ENCODE peak calls at places on chromosome 18, in eight cellular contexts. O is foreskin fibroblast; M is body of pancreas; F is activated CD8-positive, alpha-beta T cell treated with anti-CD3 and anti-CD28 coated beads for 36 hours; D is glutamatergic neuron; K is activated B cell treated with CpG ODN at 0.5 μM for 24 hours; S is CD4-positive, alpha-beta T cell; N is fibroblast of lung. X is an unnamed sample.

GRCh38 chr18:42112657-42113420 is 157.8 kb downstream of the PIK3C3 start:
- DNase-seq in O (no peak), M (no peak), F (no peak), D (no peak), K (no peak), S (no peak), N (peak), X (no peak)

GRCh38 chr18:26771524-26771923 is 94.0 kb downstream of the AQP4 start:
- DNase-seq in O (no peak), M (peak), F (no peak), D (no peak), K (no peak), S (no peak), N (no peak), X (no peak)

GRCh38 chr18:55522011-55522410 is 66.0 kb downstream of the TCF4 start:
- DNase-seq in O (no peak), M (no peak), F (peak), D (peak), K (no peak), S (no peak), N (no peak), X (no peak)

GRCh38 chr18:34543356-34543755 is 166.7 kb upstream of the DTNA start:
- DNase-seq in O (no peak), M (peak), F (no peak), D (no peak), K (no peak), S (no peak), N (no peak), X (no peak)

GRCh38 chr18:10242922-10243680 is 211.3 kb upstream of the APCDD1 start:
- DNase-seq in O (no peak), M (no peak), F (no peak), D (no peak), K (no peak), S (no peak), N (no peak), X (no peak)

GRCh38 chr18:69843047-69843446 is 104.6 kb downstream of the CD226 start:
- DNase-seq in O (no peak), M (no peak), F (no peak), D (no peak), K (no peak), S (no peak), N (no peak), X (no peak)

GRCh38 chr18:79845164-79845563 is 47.4 kb downstream of the KCNG2 start:
- DNase-seq in O (no peak), M (no peak), F (no peak), D (no peak), K (no peak), S (no peak), N (no peak), X (no peak)

GRCh38 chr18:10377956-10378355 is 76.5 kb upstream of the APCDD1 start:
- DNase-seq in O (peak), M (no peak), F (no peak), D (no peak), K (no peak), S (no peak), N (peak), X (no peak)

GRCh38 chr18:2958819-2959298 is 54.1 kb downstream of the LPIN2 start:
- DNase-seq in O (no peak), M (no peak), F (peak), D (no peak), K (no peak), S (no peak), N (peak), X (no peak)

GRCh38 chr18:76348267-76349066 is 146.6 kb downstream of the ZNF516 start:
- DNase-seq in O (no peak), M (peak), F (no peak), D (no peak), K (no peak), S (no peak), N (no peak), X (no peak)

GRCh38 chr18:58208207-58208944 is 164.3 kb downstream of the NEDD4L start:
- DNase-seq in O (no peak), M (no peak), F (no peak), D (no peak), K (no peak), S (no peak), N (peak), X (no peak)

GRCh38 chr18:48787523-48788151 is 163.1 kb downstream of the SMAD7 start:
- DNase-seq in O (no peak), M (no peak), F (no peak), D (peak), K (no peak), S (no peak), N (peak), X (no peak)

GRCh38 chr18:59748628-59749360 is 51.6 kb upstream of the CCBE1 start:
- DNase-seq in O (peak), M (no peak), F (no peak), D (no peak), K (no peak), S (no peak), N (peak), X (no peak)

GRCh38 chr18:54774423-54774822 is 53.9 kb upstream of the RAB27B start:
- DNase-seq in O (no peak), M (no peak), F (no peak), D (no peak), K (no peak), S (no peak), N (peak), X (no peak)

GRCh38 chr18:58891753-58892152 is 27.1 kb downstream of the ZNF532 start:
- DNase-seq in O (no peak), M (no peak), F (no peak), D (no peak), K (no peak), S (no peak), N (no peak), X (no peak)

GRCh38 chr18:8286303-8286702 is 322.9 kb upstream of the RAB12 start:
- DNase-seq in O (no peak), M (peak), F (no peak), D (no peak), K (no peak), S (no peak), N (peak), X (no peak)

GRCh38 chr18:5503740-5504139 is 40.1 kb downstream of the EPB41L3 start:
- DNase-seq in O (no peak), M (no peak), F (no peak), D (no peak), K (no peak), S (no peak), N (no peak), X (no peak)

GRCh38 chr18:58427321-58427720 is 201.6 kb downstream of the ALPK2 start:
- DNase-seq in O (no peak), M (no peak), F (no peak), D (no peak), K (no peak), S (no peak), N (no peak), X (no peak)

GRCh38 chr18:48674198-48674721 is 135.4 kb downstream of the CTIF start:
- DNase-seq in O (peak), M (no peak), F (no peak), D (no peak), K (no peak), S (no peak), N (peak), X (peak)

GRCh38 chr18:42038936-42039335 is 83.9 kb downstream of the PIK3C3 start:
- DNase-seq in O (peak), M (peak), F (no peak), D (no peak), K (no peak), S (no peak), N (peak), X (no peak)

GRCh38 chr18:55586841-55587240 is 1.2 kb downstream of the TCF4 start:
- DNase-seq in O (peak), M (no peak), F (no peak), D (no peak), K (no peak), S (no peak), N (peak), X (no peak)

GRCh38 chr18:58988595-58988994 is 123.9 kb downstream of the ZNF532 start:
- DNase-seq in O (no peak), M (no peak), F (no peak), D (no peak), K (no peak), S (no peak), N (peak), X (peak)

GRCh38 chr18:48762022-48762421 is 188.7 kb downstream of the SMAD7 start:
- DNase-seq in O (no peak), M (no peak), F (no peak), D (no peak), K (no peak), S (no peak), N (no peak), X (no peak)

GRCh38 chr18:36379426-36379984 is 82.0 kb downstream of the FHOD3 start:
- DNase-seq in O (no peak), M (no peak), F (no peak), D (no peak), K (no peak), S (no peak), N (no peak), X (no peak)

GRCh38 chr18:44689736-44690135 is 9.0 kb downstream of the SETBP1 start:
- DNase-seq in O (no peak), M (no peak), F (no peak), D (no peak), K (no peak), S (no peak), N (no peak), X (no peak)

GRCh38 chr18:58640891-58641610 is 12.2 kb upstream of the ALPK2 start:
- DNase-seq in O (no peak), M (no peak), F (no peak), D (no peak), K (no peak), S (no peak), N (no peak), X (no peak)

GRCh38 chr18:64707052-64707451 is 558.2 kb upstream of the LINC00305 start:
- DNase-seq in O (no peak), M (no peak), F (no peak), D (no peak), K (no peak), S (no peak), N (no peak), X (no peak)

GRCh38 chr18:57787068-57787682 is 15.9 kb downstream of the ATP8B1 start:
- DNase-seq in O (no peak), M (no peak), F (no peak), D (no peak), K (no peak), S (no peak), N (no peak), X (no peak)

GRCh38 chr18:11368020-11368419 is 218.7 kb upstream of the PIEZO2 start:
- DNase-seq in O (peak), M (no peak), F (no peak), D (no peak), K (no peak), S (no peak), N (no peak), X (no peak)

GRCh38 chr18:27661320-27662049 is 476.4 kb upstream of the CHST9 start:
- DNase-seq in O (no peak), M (peak), F (no peak), D (no peak), K (no peak), S (no peak), N (no peak), X (no peak)

DNA sequence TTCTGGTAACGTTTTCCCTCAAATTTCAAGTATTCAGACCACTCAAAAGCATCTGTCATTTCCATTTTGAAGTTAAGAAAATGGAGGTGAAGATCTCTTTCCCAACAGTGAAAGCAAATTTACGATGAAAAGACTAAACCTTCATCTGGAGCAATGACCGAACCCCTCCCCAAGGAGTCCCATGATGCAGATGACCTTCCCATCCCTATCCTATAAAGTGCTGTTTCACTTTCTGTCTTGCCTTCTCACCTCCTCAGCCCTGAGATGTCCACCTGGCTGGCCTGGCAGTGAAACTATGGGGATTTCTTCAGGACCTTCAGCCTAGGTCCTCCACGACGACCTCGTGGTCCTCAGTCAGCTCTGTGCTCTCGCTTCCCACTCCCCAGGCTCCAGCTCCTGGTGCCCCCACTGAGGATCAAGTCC is 925 bp upstream of the NPC1 start:
- DNase-seq in O (no peak), M (peak), F (no peak), D (no peak), K (no peak), S (no peak), N (no peak), X (no peak)
- TF ChIP-seq CTCF in O (no peak), M (no peak), F (no peak), D (peak), K (no peak), S (peak), N (no peak), X (no peak)

GRCh38 chr18:24271381-24272331 is 126.0 kb downstream of the OSBPL1A start:
- DNase-seq in O (peak), M (peak), F (peak), D (peak), K (peak), S (no peak), N (peak), X (peak)
- TF ChIP-seq CTCF in O (peak), M (peak), F (no peak), D (no peak), K (no peak), S (no peak), N (no peak), X (no peak)

GRCh38 chr18:74819433-74820059 is 221.9 kb downstream of the ZNF407 start:
- DNase-seq in O (no peak), M (no peak), F (peak), D (peak), K (no peak), S (no peak), N (no peak), X (no peak)
- TF ChIP-seq CTCF in O (peak), M (no peak), F (peak), D (peak), K (no peak), S (no peak), N (no peak), X (no peak)

GRCh38 chr18:63017977-63018376 is 301.6 kb downstream of the BCL2 start:
- DNase-seq in O (no peak), M (no peak), F (no peak), D (no peak), K (no peak), S (no peak), N (no peak), X (no peak)

GRCh38 chr18:63025251-63025710 is 294.3 kb downstream of the BCL2 start:
- DNase-seq in O (no peak), M (peak), F (peak), D (peak), K (no peak), S (no peak), N (no peak), X (no peak)

GRCh38 chr18:63028380-63028779 is 291.2 kb downstream of the BCL2 start:
- DNase-seq in O (no peak), M (no peak), F (no peak), D (no peak), K (no peak), S (no peak), N (no peak), X (no peak)

GRCh38 chr18:63022429-63023022 is 297.0 kb downstream of the BCL2 start:
- DNase-seq in O (no peak), M (no peak), F (peak), D (peak), K (no peak), S (no peak), N (no peak), X (no peak)
- TF ChIP-seq CTCF in O (peak), M (peak), F (peak), D (peak), K (no peak), S (no peak), N (no peak), X (peak)

GRCh38 chr18:25672490-25672889 is 320.5 kb upstream of the ZNF521 start:
- DNase-seq in O (no peak), M (no peak), F (no peak), D (peak), K (no peak), S (no peak), N (no peak), X (no peak)
- TF ChIP-seq CTCF in O (no peak), M (no peak), F (no peak), D (peak), K (no peak), S (no peak), N (no peak), X (no peak)

DNA sequence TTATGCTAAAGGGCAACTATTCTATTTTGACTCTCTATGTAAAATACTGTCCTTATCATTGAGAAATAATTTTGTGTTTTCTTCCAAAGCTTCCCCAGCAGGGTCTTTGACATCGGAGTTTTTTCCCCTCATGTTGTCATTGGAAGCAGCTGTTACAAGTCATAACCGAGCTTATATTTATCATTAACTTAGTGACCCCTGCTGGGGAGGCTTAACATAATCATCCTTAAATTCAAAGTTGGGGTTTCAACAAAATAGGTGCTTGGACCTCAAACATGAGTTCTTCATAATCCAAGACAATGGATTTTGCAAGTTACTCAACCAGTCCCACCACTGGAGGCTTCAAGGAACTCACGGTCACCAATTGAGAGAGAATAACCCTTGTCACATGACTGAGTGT is 330.9 kb downstream of the DCC start:
- DNase-seq in O (no peak), M (peak), F (no peak), D (no peak), K (no peak), S (no peak), N (peak), X (no peak)
- TF ChIP-seq CTCF in O (no peak), M (peak), F (no peak), D (peak), K (no peak), S (no peak), N (no peak), X (no peak)

GRCh38 chr18:25351773-25352628 is at the start of gene ZNF521:
- DNase-seq in O (peak), M (peak), F (peak), D (peak), K (peak), S (peak), N (peak), X (peak)
- TF ChIP-seq CTCF in O (peak), M (no peak), F (no peak), D (no peak), K (no peak), S (no peak), N (peak), X (no peak)